ENCODE peak calls at places on chromosomes 13 and 19, in seven cellular contexts. W is mammary epithelial cell, M is retinal pigment epithelial cell, G is tibial nerve, J is pancreas, U is endodermal cell, D is heart right ventricle. B is an unnamed sample.
A peak's percentile ranks its signal among the peaks of the same experiment; 100 is the strongest.

GRCh38 chr19:55690109-55690768 is 15.2 kb downstream of the EPN1 start:
- DNase-seq in W (no peak), M (no peak), G (no peak), J (peak; percentile 77), U (no peak), D (no peak), B (no peak)

GRCh38 chr19:34555447-34555846 is 73.9 kb downstream of the WTIP start:
- DNase-seq in W (peak; percentile 9), M (no peak), G (no peak), J (no peak), U (peak; percentile 80), D (no peak), B (no peak)

GRCh38 chr13:49502954-49503353 is 7.2 kb downstream of the PHF11 start:
- DNase-seq in W (no peak), M (peak; percentile 64), G (peak; percentile 40), J (no peak), U (no peak), D (no peak), B (no peak)

GRCh38 chr13:32234914-32235313 is 80.2 kb downstream of the ZAR1L start:
- DNase-seq in W (no peak), M (no peak), G (no peak), J (no peak), U (no peak), D (no peak), B (no peak)

GRCh38 chr19:35291916-35292315 is at the start of gene MAG:
- DNase-seq in W (no peak), M (no peak), G (no peak), J (no peak), U (no peak), D (no peak), B (no peak)

GRCh38 chr19:19185853-19186728 is 5.9 kb downstream of the BORCS8 start:
- DNase-seq in W (peak; percentile 25), M (no peak), G (no peak), J (no peak), U (peak; percentile 96), D (no peak), B (no peak)

GRCh38 chr13:108402850-108403249 is 133.3 kb downstream of the TNFSF13B start:
- DNase-seq in W (no peak), M (no peak), G (no peak), J (no peak), U (no peak), D (no peak), B (no peak)

GRCh38 chr13:19981685-19982238 is 23.2 kb downstream of the ZMYM2 start:
- DNase-seq in W (no peak), M (no peak), G (no peak), J (no peak), U (no peak), D (no peak), B (no peak)

GRCh38 chr13:42272115-42272756 is at the start of gene AKAP11:
- DNase-seq in W (peak; percentile 50), M (no peak), G (peak; percentile 26), J (no peak), U (no peak), D (peak; percentile 57), B (no peak)

GRCh38 chr13:111540486-111540885 is 220.0 kb downstream of the TEX29 start:
- DNase-seq in W (no peak), M (no peak), G (no peak), J (peak; percentile 39), U (no peak), D (no peak), B (no peak)

GRCh38 chr13:51542358-51542972 is 41.8 kb upstream of the WDFY2 start:
- DNase-seq in W (no peak), M (no peak), G (no peak), J (no peak), U (no peak), D (no peak), B (no peak)

GRCh38 chr19:39745645-39746044 is 7.8 kb upstream of the CLC start:
- DNase-seq in W (no peak), M (no peak), G (no peak), J (no peak), U (no peak), D (no peak), B (no peak)

GRCh38 chr19:7109678-7110289 is 40.3 kb downstream of the ZNF557 start:
- DNase-seq in W (no peak), M (no peak), G (no peak), J (no peak), U (peak; percentile 61), D (no peak), B (no peak)

GRCh38 chr19:1274852-1275259 is 474 bp upstream of the FAM174C start:
- DNase-seq in W (no peak), M (no peak), G (no peak), J (no peak), U (peak; percentile 81), D (no peak), B (no peak)
- H3K4me3 ChIP-seq in W (peak overlapping the region; percentile 53), M (peak overlapping the region; percentile 24), G (peak overlapping the region; percentile 56), J (peak overlapping the region; percentile 67), U (peak overlapping the region; percentile 87), D (peak overlapping the region; percentile 66), B (peak overlapping the region; percentile 53)

GRCh38 chr19:13764101-13764807 is at the start of gene MRI1:
- DNase-seq in W (peak; percentile 43), M (no peak), G (peak; percentile 64), J (peak; percentile 91), U (peak; percentile 83), D (peak; percentile 84), B (no peak)
- TF ChIP-seq CTCF in W (no peak), M (no peak), G (no peak), J (no peak), U (no peak), D (no peak), B (no peak)

DNA sequence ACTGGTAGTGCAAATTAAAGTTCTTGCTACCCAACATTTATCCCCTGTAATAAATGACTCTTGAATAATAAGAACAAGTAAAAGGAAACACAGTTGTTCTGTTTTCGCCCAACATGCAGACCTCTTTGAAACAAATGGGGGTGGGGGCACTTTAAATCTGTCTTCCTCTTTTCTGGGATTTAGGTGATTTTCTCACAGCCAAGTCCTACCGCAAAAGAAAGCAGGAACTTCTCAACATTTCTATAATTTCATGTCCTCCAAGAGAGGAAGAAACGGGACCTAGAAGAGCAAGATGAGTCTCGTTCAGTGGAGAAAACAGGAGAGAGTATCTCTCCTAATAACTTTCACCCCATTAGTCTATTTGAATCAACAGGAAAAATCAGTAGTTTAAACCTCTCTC is 3.4 kb downstream of the POU4F1 start:
- DNase-seq in W (no peak), M (no peak), G (no peak), J (no peak), U (no peak), D (no peak), B (no peak)
- H3K4me3 ChIP-seq in W (no peak overlapping the region), M (no peak overlapping the region), G (no peak overlapping the region), J (no peak overlapping the region), U (no peak overlapping the region), D (no peak overlapping the region), B (no peak overlapping the region)

GRCh38 chr13:85170372-85170771 is 628.8 kb downstream of the SLITRK6 start:
- DNase-seq in W (no peak), M (no peak), G (no peak), J (no peak), U (peak; percentile 39), D (no peak), B (no peak)
- TF ChIP-seq CTCF in W (no peak), M (no peak), G (no peak), J (no peak), U (no peak), D (no peak), B (no peak)

GRCh38 chr13:44305216-44305615 is 68.4 kb upstream of the SERP2 start:
- DNase-seq in W (no peak), M (no peak), G (no peak), J (no peak), U (peak; percentile 62), D (no peak), B (no peak)
- H3K4me3 ChIP-seq in W (no peak overlapping the region), M (no peak overlapping the region), G (no peak overlapping the region), J (no peak overlapping the region), U (no peak overlapping the region), D (no peak overlapping the region), B (no peak overlapping the region)

GRCh38 chr19:44613295-44614168 is at the start of gene IGSF23:
- DNase-seq in W (no peak), M (no peak), G (no peak), J (no peak), U (no peak), D (no peak), B (no peak)
- TF ChIP-seq CTCF in W (no peak), M (no peak), G (no peak), J (no peak), U (no peak), D (no peak), B (no peak)